ENCODE peak calls at places on chromosomes 2 and 18, in four cellular contexts. J is SK-N-MC, R is heart left ventricle, C is kidney. X is an unnamed sample.

GRCh38 chr18:23828426-23828825 is 139.2 kb downstream of the LAMA3 start:
- DNase-seq in J (no peak), R (no peak), C (no peak), X (no peak)

GRCh38 chr18:48348739-48349138 is 60.4 kb downstream of the ZBTB7C start:
- DNase-seq in J (no peak), R (no peak), C (no peak), X (no peak)

GRCh38 chr2:223950448-223951347 is 5.6 kb upstream of the WDFY1 start:
- DNase-seq in J (no peak), R (no peak), C (no peak), X (no peak)

GRCh38 chr2:240436626-240437180 is 1.2 kb downstream of the GPC1 start:
- DNase-seq in J (no peak), R (no peak), C (peak), X (no peak)

GRCh38 chr18:48183613-48184012 is 225.6 kb downstream of the ZBTB7C start:
- DNase-seq in J (no peak), R (no peak), C (no peak), X (no peak)

GRCh38 chr2:124024491-124025348 is at the start of gene CNTNAP5:
- DNase-seq in J (no peak), R (peak), C (peak), X (no peak)

GRCh38 chr2:71934595-71935263 is 212.9 kb downstream of the CYP26B1 start:
- DNase-seq in J (no peak), R (peak), C (no peak), X (no peak)

GRCh38 chr2:40199758-40200157 is 252.1 kb downstream of the SLC8A1 start:
- DNase-seq in J (no peak), R (no peak), C (no peak), X (no peak)

GRCh38 chr2:69190743-69191425 is 177.9 kb downstream of the ANTXR1 start:
- DNase-seq in J (no peak), R (no peak), C (no peak), X (no peak)

GRCh38 chr2:238406222-238406997 is 20.3 kb upstream of the ASB1 start:
- DNase-seq in J (no peak), R (no peak), C (no peak), X (no peak)

GRCh38 chr2:148594216-148594615 is 50.3 kb upstream of the EPC2 start:
- DNase-seq in J (no peak), R (no peak), C (no peak), X (no peak)

GRCh38 chr2:28276076-28276618 is 116.5 kb upstream of the FOSL2 start:
- DNase-seq in J (no peak), R (no peak), C (no peak), X (no peak)

DNA sequence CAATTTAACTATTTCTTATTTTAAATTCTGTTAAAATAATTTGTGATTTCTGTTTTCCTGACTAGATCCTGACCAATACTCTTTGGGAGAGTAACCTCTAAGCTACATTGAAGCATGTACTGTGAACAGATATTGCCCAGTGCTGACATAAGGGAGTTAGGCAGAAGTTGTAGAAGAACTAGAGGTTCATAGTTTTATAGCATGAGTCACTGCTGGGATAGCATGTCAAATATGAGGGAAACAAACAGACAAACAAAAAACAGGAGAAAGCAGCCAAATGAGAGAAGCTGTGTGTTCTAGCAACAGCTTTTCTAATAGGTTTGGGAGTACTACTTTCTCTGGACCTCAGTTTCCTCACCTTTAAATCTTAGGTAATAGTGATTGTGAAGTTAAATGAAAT is 72.4 kb downstream of the CERS6 start:
- DNase-seq in J (no peak), R (no peak), C (no peak), X (no peak)
- H3K27ac ChIP-seq in J (no peak), R (peak), C (no peak), X (no peak)

DNA sequence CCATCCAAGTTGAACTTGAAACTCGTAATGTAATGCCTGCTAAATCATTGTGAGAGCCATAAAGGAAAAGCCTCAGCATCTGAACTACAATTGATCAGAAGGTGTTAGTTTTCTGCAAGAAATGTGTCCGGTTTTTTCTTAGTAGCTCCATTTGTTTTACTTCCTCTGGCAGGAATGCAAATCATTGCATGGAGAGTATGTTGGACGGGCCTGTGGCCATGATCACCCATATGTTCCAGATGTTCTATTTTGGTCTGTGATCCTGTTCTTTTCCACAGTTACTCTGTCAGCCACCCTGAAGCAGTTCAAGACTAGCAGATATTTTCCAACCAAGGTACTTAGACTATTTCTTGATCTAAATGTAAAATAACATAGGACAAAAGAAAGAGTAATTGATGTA is 126.6 kb downstream of the DPP4 start:
- DNase-seq in J (no peak), R (no peak), C (no peak), X (no peak)
- H3K27ac ChIP-seq in J (no peak), R (no peak), C (no peak), X (no peak)

GRCh38 chr2:160584972-160585494 is 91.4 kb upstream of the RBMS1 start:
- DNase-seq in J (no peak), R (no peak), C (no peak), X (no peak)

GRCh38 chr2:160581448-160581847 is 87.8 kb upstream of the RBMS1 start:
- DNase-seq in J (no peak), R (no peak), C (no peak), X (no peak)

GRCh38 chr2:160583823-160584537 is 90.4 kb upstream of the RBMS1 start:
- DNase-seq in J (no peak), R (no peak), C (no peak), X (no peak)

GRCh38 chr2:160582481-160583161 is 89.0 kb upstream of the RBMS1 start:
- DNase-seq in J (peak), R (no peak), C (no peak), X (no peak)

DNA sequence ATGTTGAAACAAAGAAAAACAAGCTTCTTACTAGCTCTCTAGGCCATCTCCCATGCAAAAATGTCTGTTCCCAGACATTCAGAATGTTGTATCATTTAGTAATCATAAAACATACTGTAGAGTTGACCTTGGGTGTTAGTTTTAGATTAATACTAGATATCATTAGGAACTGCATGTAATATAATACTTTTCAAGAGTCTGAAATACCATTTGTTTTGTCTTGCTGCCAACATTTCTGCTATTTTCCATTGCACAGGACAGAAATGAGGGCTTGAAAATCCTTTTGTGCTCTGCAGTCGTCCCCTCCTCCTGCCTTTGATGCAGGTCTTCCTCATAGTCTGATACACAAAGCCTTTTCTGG is 89.5 kb upstream of the RBMS1 start:
- DNase-seq in J (no peak), R (no peak), C (no peak), X (no peak)
- H3K27ac ChIP-seq in J (peak), R (peak), C (peak), X (no peak)

GRCh38 chr18:63365909-63366269 is 1.1 kb downstream of the KDSR start:
- DNase-seq in J (no peak), R (no peak), C (no peak), X (no peak)
- H3K27ac ChIP-seq in J (peak), R (peak), C (peak), X (peak)

GRCh38 chr18:58785171-58785805 is 79.4 kb upstream of the ZNF532 start:
- DNase-seq in J (no peak), R (no peak), C (peak), X (no peak)

GRCh38 chr18:58787750-58788149 is 76.9 kb upstream of the ZNF532 start:
- DNase-seq in J (no peak), R (no peak), C (no peak), X (peak)

GRCh38 chr18:58785870-58786269 is 78.8 kb upstream of the ZNF532 start:
- DNase-seq in J (no peak), R (no peak), C (no peak), X (no peak)

GRCh38 chr18:58781627-58782194 is 83.0 kb upstream of the ZNF532 start:
- DNase-seq in J (peak), R (peak), C (peak), X (peak)

GRCh38 chr18:58784601-58785137 is 80.0 kb upstream of the ZNF532 start:
- DNase-seq in J (no peak), R (peak), C (peak), X (no peak)
- H3K27ac ChIP-seq in J (no peak), R (no peak), C (no peak), X (no peak)

GRCh38 chr2:190791983-190792575 is 88.5 kb upstream of the GLS start:
- DNase-seq in J (no peak), R (no peak), C (no peak), X (no peak)
- H3K27ac ChIP-seq in J (peak), R (no peak), C (peak), X (no peak)

X was measured in substantia nigra.